ENCODE peak calls at places on chromosomes 4 and X, in five cellular contexts. C is T-helper 9 cell, V is dorsolateral prefrontal cortex, X is substantia nigra, Q is IMR-90. H is an unnamed sample.

GRCh38 chr4:127997534-127998388 is 32.6 kb downstream of the ABHD18 start:
- DNase-seq in V (no peak), C (no peak), Q (peak; percentile 63), X (no peak), H (no peak)

GRCh38 chr4:38920186-38920585 is 52.6 kb downstream of the FAM114A1 start:
- DNase-seq in C (no peak), V (no peak), X (no peak), Q (peak; percentile 29), H (no peak)

GRCh38 chr4:69760455-69760854 is at the start of gene SULT1B1:
- DNase-seq in X (no peak), V (no peak), Q (peak; percentile 43), C (no peak), H (no peak)

GRCh38 chrX:123338240-123338639 is 154.2 kb downstream of the GRIA3 start:
- DNase-seq in Q (no peak), C (no peak), X (no peak), V (no peak), H (no peak)

GRCh38 chrX:72349190-72349589 is 43.5 kb upstream of the CITED1 start:
- DNase-seq in C (no peak), V (no peak), X (no peak), Q (no peak), H (no peak)

GRCh38 chr4:88659890-88660208 is 37.8 kb downstream of the NAP1L5 start:
- DNase-seq in X (no peak), V (no peak), Q (no peak), C (no peak), H (no peak)

GRCh38 chr4:38765391-38765790 is 17.4 kb downstream of the TLR10 start:
- DNase-seq in Q (peak; percentile 80), X (no peak), V (no peak), C (no peak), H (no peak)

GRCh38 chr4:20298986-20299385 is 47.3 kb downstream of the SLIT2 start:
- DNase-seq in V (no peak), X (no peak), C (no peak), Q (no peak), H (no peak)

GRCh38 chr4:183797041-183797444 is 108.1 kb upstream of the STOX2 start:
- DNase-seq in V (no peak), X (no peak), C (no peak), Q (no peak), H (no peak)

GRCh38 chrX:17977696-17978095 is 116.6 kb upstream of the RAI2 start:
- DNase-seq in X (no peak), V (no peak), Q (no peak), C (no peak), H (no peak)

H was measured in SHP77.